ENCODE peak calls at places on chromosomes 16 and 17, in seven cellular contexts. One of them, this sample, is unnamed.
A peak's percentile ranks its signal among the peaks of the same experiment; 100 is the strongest.

GRCh38 chr17:80751070-80751459 is 206.4 kb downstream of the RPTOR start:
- DNase-seq in HFFc6: no peak
- DNase-seq in stimulated activated CD4-positive, alpha-beta T cell treated with anti-CD3 and anti-CD28 coated beads, Interleukin-12 subunit alpha, Interleukin-12 subunit beta, amount 100 ng/mL, for 4 hours: no peak
- DNase-seq in lung: no peak
- DNase-seq in memory B cell: no peak
- DNase-seq in dorsolateral prefrontal cortex: no peak
- DNase-seq in RCC 7860: no peak
- DNase-seq in this sample: no peak

GRCh38 chr16:73483076-73483791 is 435.3 kb upstream of the ZFHX3 start:
- DNase-seq in HFFc6: no peak
- DNase-seq in stimulated activated CD4-positive, alpha-beta T cell treated with anti-CD3 and anti-CD28 coated beads, Interleukin-12 subunit alpha, Interleukin-12 subunit beta, amount 100 ng/mL, for 4 hours: no peak
- DNase-seq in lung: no peak
- DNase-seq in memory B cell: no peak
- DNase-seq in dorsolateral prefrontal cortex: no peak
- DNase-seq in RCC 7860: no peak
- DNase-seq in this sample: no peak

GRCh38 chr16:9525037-9525436 is 433.6 kb downstream of the HAPSTR1 start:
- DNase-seq in HFFc6: no peak
- DNase-seq in stimulated activated CD4-positive, alpha-beta T cell treated with anti-CD3 and anti-CD28 coated beads, Interleukin-12 subunit alpha, Interleukin-12 subunit beta, amount 100 ng/mL, for 4 hours: no peak
- DNase-seq in lung: no peak
- DNase-seq in memory B cell: no peak
- DNase-seq in dorsolateral prefrontal cortex: no peak
- DNase-seq in RCC 7860: no peak
- DNase-seq in this sample: no peak

GRCh38 chr17:8841844-8842243 is 25.6 kb downstream of the PIK3R6 start:
- DNase-seq in HFFc6: no peak
- DNase-seq in stimulated activated CD4-positive, alpha-beta T cell treated with anti-CD3 and anti-CD28 coated beads, Interleukin-12 subunit alpha, Interleukin-12 subunit beta, amount 100 ng/mL, for 4 hours: no peak
- DNase-seq in lung: no peak
- DNase-seq in memory B cell: no peak
- DNase-seq in dorsolateral prefrontal cortex: no peak
- DNase-seq in RCC 7860: no peak
- DNase-seq in this sample: no peak

GRCh38 chr17:75250009-75250471 is 11.4 kb downstream of the GGA3 start:
- DNase-seq in HFFc6: no peak
- DNase-seq in stimulated activated CD4-positive, alpha-beta T cell treated with anti-CD3 and anti-CD28 coated beads, Interleukin-12 subunit alpha, Interleukin-12 subunit beta, amount 100 ng/mL, for 4 hours: peak; percentile 78
- DNase-seq in lung: no peak
- DNase-seq in memory B cell: no peak
- DNase-seq in dorsolateral prefrontal cortex: no peak
- DNase-seq in RCC 7860: no peak
- DNase-seq in this sample: no peak

GRCh38 chr17:1228752-1229353 is 41.4 kb upstream of the BHLHA9 start:
- DNase-seq in HFFc6: no peak
- DNase-seq in stimulated activated CD4-positive, alpha-beta T cell treated with anti-CD3 and anti-CD28 coated beads, Interleukin-12 subunit alpha, Interleukin-12 subunit beta, amount 100 ng/mL, for 4 hours: no peak
- DNase-seq in lung: no peak
- DNase-seq in memory B cell: no peak
- DNase-seq in dorsolateral prefrontal cortex: no peak
- DNase-seq in RCC 7860: no peak
- DNase-seq in this sample: no peak

GRCh38 chr16:1991588-1992474 is 2.1 kb downstream of the SYNGR3 start:
- DNase-seq in HFFc6: peak; percentile 66
- DNase-seq in stimulated activated CD4-positive, alpha-beta T cell treated with anti-CD3 and anti-CD28 coated beads, Interleukin-12 subunit alpha, Interleukin-12 subunit beta, amount 100 ng/mL, for 4 hours: peak; percentile 99
- DNase-seq in lung: peak; percentile 95
- DNase-seq in memory B cell: peak; percentile 92
- DNase-seq in dorsolateral prefrontal cortex: peak; percentile 93
- DNase-seq in RCC 7860: no peak
- DNase-seq in this sample: no peak

GRCh38 chr16:84478172-84478948 is 26.1 kb downstream of the MEAK7 start:
- DNase-seq in HFFc6: peak; percentile 90
- DNase-seq in stimulated activated CD4-positive, alpha-beta T cell treated with anti-CD3 and anti-CD28 coated beads, Interleukin-12 subunit alpha, Interleukin-12 subunit beta, amount 100 ng/mL, for 4 hours: no peak
- DNase-seq in lung: no peak
- DNase-seq in memory B cell: no peak
- DNase-seq in dorsolateral prefrontal cortex: peak; percentile 49
- DNase-seq in RCC 7860: peak; percentile 78
- DNase-seq in this sample: no peak

GRCh38 chr17:18229254-18229653 is 3.8 kb downstream of the LLGL1 start:
- DNase-seq in HFFc6: no peak
- DNase-seq in stimulated activated CD4-positive, alpha-beta T cell treated with anti-CD3 and anti-CD28 coated beads, Interleukin-12 subunit alpha, Interleukin-12 subunit beta, amount 100 ng/mL, for 4 hours: no peak
- DNase-seq in lung: no peak
- DNase-seq in memory B cell: no peak
- DNase-seq in dorsolateral prefrontal cortex: no peak
- DNase-seq in RCC 7860: no peak
- DNase-seq in this sample: no peak

This sample was measured in NCI-H2107.